ENCODE peak calls at places on chromosomes 6 and 20, in eight cellular contexts. N, Q, G, W, F, X, O and B are unnamed samples.

GRCh38 chr20:54985100-54985499 is 509.7 kb downstream of the DOK5 start:
- DNase-seq in G (no peak), X (no peak), O (no peak), F (no peak), N (no peak), W (no peak), Q (no peak), B (no peak)

GRCh38 chr6:139287868-139288267 is 3.9 kb downstream of the TXLNB start:
- DNase-seq in W (no peak), N (no peak), G (no peak), F (no peak), Q (no peak), X (no peak), O (no peak), B (no peak)

GRCh38 chr20:2859330-2860121 is 13.8 kb upstream of the PTPRA start:
- DNase-seq in N (no peak), G (no peak), Q (no peak), F (no peak), X (no peak), O (no peak), W (no peak), B (no peak)

GRCh38 chr6:20200761-20201160 is 11.5 kb downstream of the MBOAT1 start:
- DNase-seq in F (no peak), Q (no peak), X (no peak), G (no peak), N (no peak), W (no peak), O (no peak), B (no peak)

GRCh38 chr20:31515775-31516107 is 1.5 kb downstream of the HM13 start:
- DNase-seq in O (no peak), N (no peak), Q (peak), W (no peak), X (no peak), G (no peak), F (no peak), B (no peak)

GRCh38 chr6:2921520-2922115 is 18.5 kb upstream of the SERPINB9 start:
- DNase-seq in Q (no peak), X (no peak), N (no peak), F (no peak), W (peak), G (no peak), O (no peak), B (no peak)

GRCh38 chr20:36145877-36146707 is 8.4 kb upstream of the EPB41L1 start:
- DNase-seq in W (no peak), F (no peak), N (no peak), G (no peak), Q (no peak), X (no peak), O (no peak), B (no peak)

GRCh38 chr6:14897836-14898235 is 348.0 kb upstream of the JARID2 start:
- DNase-seq in Q (no peak), O (no peak), N (no peak), G (no peak), W (no peak), F (no peak), X (no peak), B (no peak)

GRCh38 chr6:168542301-168542700 is 101.3 kb downstream of the SMOC2 start:
- DNase-seq in Q (no peak), F (no peak), W (peak), G (no peak), X (no peak), N (no peak), O (no peak), B (no peak)

GRCh38 chr20:62370115-62370806 is 3.1 kb upstream of the LAMA5 start:
- DNase-seq in N (no peak), G (no peak), O (no peak), Q (no peak), W (no peak), F (no peak), X (no peak), B (no peak)

GRCh38 chr6:10612161-10612560 is 82.3 kb downstream of the C6orf52 start:
- DNase-seq in O (no peak), W (no peak), X (no peak), N (no peak), G (no peak), F (no peak), Q (no peak), B (no peak)

GRCh38 chr6:169810066-169810989 is 58.9 kb downstream of the ERMARD start:
- DNase-seq in G (no peak), N (peak), Q (peak), X (no peak), F (no peak), O (peak), W (no peak), B (no peak)
- TF ChIP-seq POLR2AphosphoS5 in G (no peak), N (peak), Q (no peak), X (no peak), F (no peak), O (no peak), W (no peak), B (no peak)

GRCh38 chr6:54846857-54847721 is 518 bp downstream of the FAM83B start:
- DNase-seq in G (no peak), X (no peak), F (no peak), N (no peak), Q (peak), W (no peak), O (no peak), B (no peak)

GRCh38 chr6:54850061-54850460 is 3.5 kb downstream of the FAM83B start:
- DNase-seq in W (no peak), F (no peak), G (no peak), O (no peak), N (no peak), Q (no peak), X (no peak), B (no peak)

GRCh38 chr6:54847799-54848597 is 1.4 kb downstream of the FAM83B start:
- DNase-seq in F (no peak), O (peak), G (no peak), W (peak), X (no peak), Q (no peak), N (peak), B (no peak)

DNA sequence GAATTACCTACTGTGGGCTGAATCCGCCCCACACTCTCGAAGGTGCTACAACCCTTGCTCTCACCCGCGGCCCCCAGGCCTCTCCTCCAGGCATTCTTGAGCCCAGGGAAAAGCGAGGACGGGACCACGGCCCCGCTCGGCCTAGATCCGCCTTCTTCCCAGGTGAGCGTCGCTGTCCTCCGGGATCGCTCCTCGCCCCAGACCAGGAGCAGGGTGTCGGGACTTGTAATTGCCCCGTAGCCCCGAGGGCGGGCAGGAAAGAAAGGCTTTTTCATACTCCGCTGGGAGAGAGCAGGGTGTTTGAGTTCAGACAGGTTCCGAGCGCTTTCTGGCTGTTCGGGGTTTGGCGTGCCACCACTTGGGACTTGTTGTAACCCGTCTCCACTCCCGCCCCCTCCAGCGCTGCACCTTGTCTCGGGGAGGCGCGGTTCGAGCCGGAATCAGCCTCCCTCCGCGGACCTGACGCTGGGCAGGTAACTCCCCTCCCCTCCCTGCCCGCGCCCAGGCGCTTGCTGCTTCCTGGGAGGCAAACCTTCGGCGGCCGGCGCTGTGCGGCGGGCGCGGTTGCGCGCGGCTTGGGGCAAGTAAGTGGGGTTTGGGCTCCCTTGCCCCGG is at the start of gene FAM83B:
- DNase-seq in Q (peak), G (no peak), X (no peak), O (no peak), F (no peak), N (peak), W (peak), B (peak)
- TF ChIP-seq POLR2A in Q (peak), G (no peak), X (no peak), O (no peak), F (no peak), N (peak), W (no peak), B (no peak)

DNA sequence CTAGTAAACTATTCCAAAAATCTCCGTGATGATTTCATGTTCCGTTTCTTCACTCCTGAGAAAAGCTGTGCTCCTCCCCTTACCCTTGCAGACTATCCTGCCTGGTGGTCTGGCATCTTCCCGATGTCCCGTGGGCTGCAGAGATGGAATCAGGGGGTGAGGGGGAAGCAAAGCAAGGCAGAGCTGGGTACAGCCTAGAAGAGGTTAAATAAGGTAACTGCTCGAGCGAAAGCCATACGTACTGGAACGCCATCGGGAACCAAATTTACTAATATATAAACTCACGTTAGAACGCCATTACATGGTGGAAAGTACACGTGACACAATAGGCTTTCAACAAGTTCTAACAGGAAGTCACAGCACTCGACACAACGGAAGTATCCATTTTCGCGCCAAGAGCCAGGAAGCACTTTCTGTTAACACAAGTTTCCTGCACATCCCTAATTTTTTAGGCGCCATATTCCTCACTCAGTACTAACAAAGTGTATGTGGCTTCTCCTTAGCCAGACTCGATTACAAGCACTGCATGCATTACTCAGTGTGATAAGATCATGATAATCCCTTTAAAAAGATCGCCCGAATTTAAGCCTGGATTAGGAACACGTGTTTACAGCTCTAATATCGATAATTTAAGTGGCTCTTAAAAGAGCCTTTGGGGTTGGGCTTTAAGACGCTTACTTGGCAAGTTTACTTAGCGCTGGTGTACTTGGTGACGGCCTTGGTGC is 101.6 kb upstream of the PRSS16 start:
- DNase-seq in N (peak), Q (peak), G (no peak), F (peak), X (peak), W (peak), O (peak), B (peak)
- TF ChIP-seq POLR2AphosphoS5 in N (peak), Q (peak), G (peak), F (peak), X (peak), W (peak), O (peak), B (peak)

GRCh38 chr6:149592983-149593382 is 26.8 kb downstream of the GINM1 start:
- DNase-seq in X (no peak), W (no peak), F (no peak), Q (no peak), N (no peak), O (no peak), G (no peak), B (no peak)
- TF ChIP-seq POLR2A in X (no peak), W (no peak), F (no peak), Q (no peak), N (no peak), O (no peak), G (no peak), B (no peak)

GRCh38 chr6:6384520-6384919 is 64.1 kb upstream of the F13A1 start:
- DNase-seq in W (no peak), N (no peak), G (no peak), F (no peak), O (no peak), Q (no peak), X (no peak), B (no peak)

GRCh38 chr6:6390849-6391602 is 70.6 kb upstream of the F13A1 start:
- DNase-seq in N (no peak), G (no peak), F (peak), W (no peak), X (no peak), O (no peak), Q (no peak), B (no peak)

DNA sequence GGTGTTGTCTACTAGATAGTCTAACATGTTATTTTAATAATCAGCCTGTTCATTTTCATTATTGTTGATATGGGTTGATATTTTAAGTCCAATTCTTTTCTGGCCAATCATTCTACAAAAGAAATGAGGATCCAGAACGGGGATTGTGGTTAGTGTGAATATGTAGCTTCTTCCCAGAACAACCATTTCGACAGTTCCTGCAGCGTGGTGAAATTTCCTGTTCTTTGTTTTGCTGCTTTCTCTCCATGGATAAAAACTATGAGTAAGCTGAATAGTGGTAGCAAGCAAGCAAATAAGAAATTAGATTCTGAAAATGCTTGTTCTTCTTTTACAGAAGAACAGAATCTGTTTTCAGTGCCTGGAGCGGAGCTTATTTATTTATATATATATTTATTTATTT is 65.5 kb upstream of the F13A1 start:
- DNase-seq in X (no peak), N (no peak), G (no peak), F (no peak), Q (no peak), W (no peak), O (no peak), B (no peak)
- TF ChIP-seq POLR2AphosphoS5 in X (no peak), N (no peak), G (no peak), F (no peak), Q (no peak), W (no peak), O (peak), B (no peak)

GRCh38 chr6:157596461-157596860 is 215.5 kb downstream of the ZDHHC14 start:
- DNase-seq in N (no peak), F (no peak), W (no peak), O (no peak), G (no peak), X (no peak), Q (no peak), B (no peak)
- TF ChIP-seq POLR2A in N (no peak), F (no peak), W (no peak), O (no peak), G (no peak), X (no peak), Q (no peak), B (no peak)

GRCh38 chr6:151393410-151393809 is 2.1 kb upstream of the ZBTB2 start:
- DNase-seq in Q (no peak), N (no peak), F (no peak), O (no peak), G (no peak), W (no peak), X (no peak), B (no peak)

GRCh38 chr6:151392429-151392828 is 1.1 kb upstream of the ZBTB2 start:
- DNase-seq in N (no peak), O (no peak), X (no peak), F (no peak), Q (no peak), G (no peak), W (no peak), B (no peak)

GRCh38 chr6:151391021-151391470 is 313 bp downstream of the ZBTB2 start:
- DNase-seq in X (peak), G (peak), F (no peak), N (no peak), O (peak), Q (peak), W (peak), B (peak)

GRCh38 chr6:151390276-151391020 is 911 bp downstream of the ZBTB2 start:
- DNase-seq in N (peak), G (peak), W (peak), F (peak), O (peak), X (peak), Q (peak), B (peak)

DNA sequence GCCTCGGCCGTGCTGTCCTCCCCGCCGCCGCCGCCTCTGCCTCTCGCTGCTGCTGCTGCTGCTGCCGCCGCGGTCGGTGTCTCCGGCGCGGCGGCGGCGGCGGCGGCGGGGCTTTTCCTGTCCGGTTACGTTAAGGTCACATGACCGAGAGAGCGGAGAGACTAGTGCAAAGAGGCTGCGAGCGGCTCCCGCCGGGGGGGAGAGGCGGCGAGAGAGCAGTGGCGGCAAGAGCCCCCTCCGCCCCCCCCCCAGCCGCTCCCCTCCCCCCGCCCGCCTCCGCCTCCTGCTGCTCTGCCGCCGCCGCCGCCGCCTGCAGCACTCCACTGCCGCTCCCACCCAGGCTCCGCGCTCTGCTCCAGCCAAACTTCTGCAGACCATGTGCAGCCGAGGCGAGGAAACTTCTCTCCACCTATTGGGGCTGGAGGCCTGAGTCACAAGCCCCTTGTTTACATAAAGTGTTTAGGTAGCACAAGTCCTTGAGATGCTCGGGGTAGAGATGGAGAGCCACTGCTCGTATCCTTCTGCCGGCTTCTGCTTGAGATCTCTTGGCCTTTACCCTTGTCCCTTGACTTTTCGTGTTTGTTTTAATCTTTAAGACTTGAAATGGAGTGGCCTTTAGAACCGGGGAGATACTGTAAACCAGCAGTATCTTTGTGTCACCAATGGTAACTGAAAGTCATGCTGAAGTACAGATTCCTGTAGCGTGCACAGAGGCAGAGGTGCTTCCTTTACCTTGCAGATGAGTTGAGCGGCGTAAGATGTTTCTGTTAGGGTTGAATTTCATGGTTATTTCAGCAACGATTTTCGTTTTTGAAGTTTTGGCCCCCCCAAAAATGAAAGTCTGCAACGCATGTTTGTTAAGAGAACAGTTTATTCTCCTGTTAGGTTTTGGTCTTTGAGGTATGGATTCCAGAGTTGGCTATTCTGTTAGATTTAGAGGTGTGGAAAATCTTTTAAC is at the start of gene ZBTB2:
- DNase-seq in F (no peak), X (peak), G (peak), W (peak), O (peak), N (no peak), Q (peak), B (peak)
- TF ChIP-seq POLR2AphosphoS5 in F (peak), X (no peak), G (peak), W (peak), O (peak), N (peak), Q (no peak), B (no peak)

DNA sequence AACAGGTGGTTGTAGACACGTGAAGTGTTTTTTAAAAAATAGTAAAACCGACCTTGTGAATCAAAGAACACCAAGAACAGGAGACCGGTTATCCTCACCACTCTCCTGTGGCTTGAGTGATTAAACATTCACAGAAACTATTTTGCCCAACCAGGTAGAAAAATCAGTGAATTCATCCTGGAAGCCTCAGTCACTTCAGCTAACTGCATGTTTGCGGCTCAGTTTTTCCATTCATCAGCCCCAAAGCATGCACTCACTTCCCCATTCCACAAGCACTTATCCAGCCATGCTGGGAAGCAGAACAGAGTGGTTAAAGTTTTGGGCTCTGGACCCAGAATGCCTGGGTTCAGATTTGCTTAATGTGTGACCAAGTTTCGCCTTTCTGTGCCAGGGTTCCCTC is 2.4 kb downstream of the LRRN4 start:
- DNase-seq in G (no peak), F (no peak), N (no peak), X (peak), Q (no peak), O (no peak), W (no peak), B (no peak)
- TF ChIP-seq POLR2A in G (no peak), F (no peak), N (no peak), X (no peak), Q (no peak), O (no peak), W (no peak), B (no peak)